ENCODE peak calls at places on chromosomes 5 and 9, in nine cellular contexts. X is upper lobe of left lung; W is psoas muscle; G is spleen; Z is CD8-positive, alpha-beta T cell; L is B cell; J is endothelial cell; B is brain microvascular endothelial cell; D is neural crest cell. P is an unnamed sample.

GRCh38 chr5:74630387-74631087 is 10.0 kb downstream of the ENC1 start:
- DNase-seq in X (no peak), W (no peak), G (no peak), Z (no peak), L (no peak), J (no peak), B (peak), D (no peak), P (no peak)

GRCh38 chr5:112647428-112647827 is 90.3 kb upstream of the APC start:
- DNase-seq in X (no peak), W (no peak), G (no peak), Z (no peak), L (no peak), J (no peak), B (no peak), D (no peak), P (no peak)

GRCh38 chr5:50547303-50547702 is 106.2 kb upstream of the EMB start:
- DNase-seq in X (no peak), W (no peak), G (no peak), Z (no peak), L (peak), J (no peak), B (no peak), D (no peak), P (no peak)

GRCh38 chr5:110909950-110910349 is 161.6 kb upstream of the TSLP start:
- DNase-seq in X (no peak), W (no peak), G (no peak), Z (no peak), L (no peak), J (no peak), B (no peak), D (no peak), P (no peak)

GRCh38 chr5:16574789-16575785 is 41.7 kb downstream of the RETREG1 start:
- DNase-seq in X (no peak), W (peak), G (no peak), Z (no peak), L (no peak), J (no peak), B (peak), D (no peak), P (no peak)

GRCh38 chr9:126219717-126220116 is 106.9 kb upstream of the MVB12B start:
- DNase-seq in X (no peak), W (no peak), G (no peak), Z (no peak), L (no peak), J (no peak), B (no peak), D (no peak), P (no peak)

GRCh38 chr9:97284798-97285197 is 22.7 kb upstream of the CCDC180 start:
- DNase-seq in X (no peak), W (no peak), G (no peak), Z (no peak), L (no peak), J (no peak), B (no peak), D (no peak), P (no peak)

GRCh38 chr5:64947031-64947430 is 178.3 kb downstream of the CWC27 start:
- DNase-seq in X (no peak), W (no peak), G (no peak), Z (no peak), L (no peak), J (no peak), B (peak), D (no peak), P (no peak)

GRCh38 chr5:57696005-57696755 is 213.6 kb upstream of the ACTBL2 start:
- DNase-seq in X (no peak), W (no peak), G (no peak), Z (no peak), L (no peak), J (no peak), B (no peak), D (no peak), P (no peak)

GRCh38 chr9:22141906-22142305 is 132.8 kb upstream of the CDKN2B start:
- DNase-seq in X (no peak), W (no peak), G (no peak), Z (no peak), L (no peak), J (no peak), B (peak), D (no peak), P (no peak)

GRCh38 chr9:3401556-3401955 is 124.2 kb downstream of the RFX3 start:
- DNase-seq in X (no peak), W (no peak), G (no peak), Z (no peak), L (no peak), J (no peak), B (no peak), D (no peak), P (no peak)

GRCh38 chr5:110590187-110590586 is 136.3 kb downstream of the TMEM232 start:
- DNase-seq in X (no peak), W (no peak), G (no peak), Z (no peak), L (no peak), J (no peak), B (peak), D (no peak), P (no peak)

DNA sequence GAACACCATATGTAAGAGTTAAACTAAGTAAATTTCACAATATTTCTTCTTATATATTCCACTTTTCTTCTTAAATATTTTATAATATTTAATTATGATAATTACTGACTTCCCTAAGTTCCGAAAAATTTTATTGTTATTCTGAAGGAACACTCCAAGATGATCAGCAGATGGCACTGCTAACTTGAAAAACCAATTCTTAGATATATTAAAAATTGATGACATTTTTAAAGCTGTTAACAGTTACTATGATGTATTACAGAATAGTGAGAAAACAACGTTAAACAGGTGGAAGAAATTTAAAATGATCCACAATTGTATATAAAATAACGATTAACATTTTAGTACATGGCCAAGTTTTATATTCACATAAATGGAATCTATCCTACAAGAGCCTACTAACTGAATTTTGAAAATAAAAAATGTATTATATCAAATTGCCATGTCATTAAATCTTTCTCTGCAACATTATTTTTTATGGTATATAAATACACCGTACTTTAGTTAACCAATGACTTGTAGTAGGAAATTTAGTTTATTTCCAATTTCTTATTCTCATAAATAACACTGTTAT is 30.1 kb upstream of the MUSK start:
- DNase-seq in X (no peak), W (no peak), G (no peak), Z (no peak), L (no peak), J (no peak), B (no peak), D (no peak), P (no peak)
- TF ChIP-seq CTCF in X (peak), W (peak), G (no peak), Z (no peak), L (no peak), J (no peak), B (peak), D (peak), P (no peak)

DNA sequence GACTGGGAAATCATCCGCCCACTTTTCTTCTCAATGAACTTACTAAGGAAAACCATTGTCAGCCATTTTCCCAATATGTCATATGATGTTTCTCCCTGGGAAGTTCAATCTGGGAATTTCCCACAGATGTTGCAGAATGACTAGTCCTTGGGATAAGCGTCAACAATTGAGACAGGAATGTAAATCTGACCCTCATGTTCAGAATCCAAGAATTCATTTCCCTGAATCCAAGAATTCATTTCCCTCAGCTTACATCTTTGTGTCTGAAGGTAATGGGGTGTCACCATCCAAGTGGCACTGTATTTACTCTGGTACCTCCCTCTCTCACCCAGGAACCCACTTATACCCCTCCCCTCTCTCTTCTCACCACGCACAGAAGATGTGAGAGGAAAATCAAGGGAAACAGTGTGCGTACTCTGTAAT is 7.4 kb downstream of the KLF9 start:
- DNase-seq in X (no peak), W (no peak), G (no peak), Z (no peak), L (no peak), J (no peak), B (peak), D (no peak), P (no peak)
- TF ChIP-seq CTCF in X (no peak), W (no peak), G (no peak), Z (no peak), L (no peak), J (no peak), B (no peak), D (no peak), P (no peak)

DNA sequence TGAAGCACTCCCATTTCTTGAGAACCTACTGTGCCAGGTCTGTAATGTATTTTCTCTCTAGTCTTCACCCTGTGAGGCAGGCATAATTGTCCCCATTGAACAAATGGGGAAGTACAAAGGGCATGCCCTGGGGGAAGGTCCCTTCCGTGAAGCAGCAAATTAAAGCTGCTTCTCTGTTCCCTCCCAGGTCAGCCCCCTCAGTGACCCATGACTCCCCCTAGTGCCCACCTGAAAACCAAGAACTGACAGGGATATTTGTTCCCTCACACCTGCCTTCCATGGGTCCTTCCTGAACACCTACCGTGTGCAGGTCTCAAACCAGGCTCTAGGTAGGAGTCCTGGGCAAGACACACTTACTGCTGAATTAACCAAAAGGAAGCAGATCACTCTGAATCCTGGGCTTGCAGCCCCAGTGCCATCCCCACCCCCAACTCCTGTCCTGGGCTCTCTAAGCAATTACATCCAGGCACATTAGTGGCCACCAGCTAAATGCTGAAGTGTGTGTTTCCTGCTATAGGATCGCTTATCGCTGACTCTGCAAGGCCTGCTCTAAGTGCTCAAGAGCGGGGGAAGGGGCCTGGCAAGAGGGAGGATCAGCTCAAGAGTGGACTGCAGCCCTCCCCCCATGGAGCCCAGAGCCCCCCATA is 254.8 kb downstream of the CDK5RAP2 start:
- DNase-seq in X (no peak), W (no peak), G (no peak), Z (no peak), L (no peak), J (no peak), B (no peak), D (no peak), P (no peak)
- TF ChIP-seq CTCF in X (no peak), W (no peak), G (no peak), Z (no peak), L (no peak), J (peak), B (no peak), D (peak), P (no peak)

GRCh38 chr5:33936004-33936380 is 194 bp upstream of the RXFP3 start:
- DNase-seq in X (peak), W (peak), G (no peak), Z (peak), L (peak), J (peak), B (peak), D (peak), P (peak)
- TF ChIP-seq CTCF in X (peak), W (peak), G (no peak), Z (no peak), L (no peak), J (no peak), B (peak), D (peak), P (peak)

DNA sequence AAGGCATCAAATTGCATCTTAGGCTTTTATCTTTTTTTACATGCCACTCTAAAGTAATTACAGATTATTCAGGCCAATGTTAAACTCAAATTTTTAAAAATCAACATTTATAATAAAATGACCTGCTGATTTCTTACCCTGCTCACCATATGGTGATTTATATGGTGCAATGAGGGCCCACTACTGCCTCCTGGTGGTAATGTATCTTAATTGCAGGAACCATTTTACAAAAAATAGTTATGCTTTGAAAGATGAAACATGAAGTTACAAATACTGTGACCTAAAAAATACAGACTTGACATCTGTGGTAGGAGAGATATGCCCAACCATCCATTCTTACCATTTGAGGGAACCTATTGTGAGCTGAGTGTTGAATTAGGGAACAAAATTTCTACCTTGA is 292.6 kb upstream of the TAS2R1 start:
- DNase-seq in X (no peak), W (no peak), G (no peak), Z (no peak), L (no peak), J (no peak), B (no peak), D (no peak), P (no peak)
- TF ChIP-seq CTCF in X (no peak), W (no peak), G (no peak), Z (peak), L (peak), J (peak), B (peak), D (peak), P (peak)

GRCh38 chr9:137035937-137036336 is 4.0 kb upstream of the FUT7 start:
- DNase-seq in X (peak), W (no peak), G (no peak), Z (no peak), L (no peak), J (no peak), B (no peak), D (no peak), P (no peak)

GRCh38 chr9:137037035-137037434 is 5.1 kb upstream of the FUT7 start:
- DNase-seq in X (peak), W (no peak), G (no peak), Z (no peak), L (no peak), J (no peak), B (no peak), D (no peak), P (no peak)

GRCh38 chr9:137034709-137035506 is 3.0 kb upstream of the FUT7 start:
- DNase-seq in X (peak), W (peak), G (peak), Z (peak), L (peak), J (peak), B (peak), D (peak), P (peak)

GRCh38 chr9:137034039-137034708 is 2.3 kb upstream of the FUT7 start:
- DNase-seq in X (no peak), W (no peak), G (peak), Z (no peak), L (no peak), J (no peak), B (no peak), D (no peak), P (no peak)

GRCh38 chr9:137035507-137035834 is 3.6 kb upstream of the FUT7 start:
- DNase-seq in X (no peak), W (no peak), G (no peak), Z (no peak), L (no peak), J (no peak), B (no peak), D (no peak), P (no peak)
- TF ChIP-seq CTCF in X (peak), W (no peak), G (no peak), Z (peak), L (peak), J (peak), B (no peak), D (peak), P (peak)

GRCh38 chr5:169197343-169197742 is 103.6 kb downstream of the SLIT3 start:
- DNase-seq in X (no peak), W (no peak), G (no peak), Z (no peak), L (no peak), J (no peak), B (no peak), D (no peak), P (no peak)
- TF ChIP-seq CTCF in X (no peak), W (no peak), G (no peak), Z (no peak), L (no peak), J (no peak), B (peak), D (no peak), P (no peak)

DNA sequence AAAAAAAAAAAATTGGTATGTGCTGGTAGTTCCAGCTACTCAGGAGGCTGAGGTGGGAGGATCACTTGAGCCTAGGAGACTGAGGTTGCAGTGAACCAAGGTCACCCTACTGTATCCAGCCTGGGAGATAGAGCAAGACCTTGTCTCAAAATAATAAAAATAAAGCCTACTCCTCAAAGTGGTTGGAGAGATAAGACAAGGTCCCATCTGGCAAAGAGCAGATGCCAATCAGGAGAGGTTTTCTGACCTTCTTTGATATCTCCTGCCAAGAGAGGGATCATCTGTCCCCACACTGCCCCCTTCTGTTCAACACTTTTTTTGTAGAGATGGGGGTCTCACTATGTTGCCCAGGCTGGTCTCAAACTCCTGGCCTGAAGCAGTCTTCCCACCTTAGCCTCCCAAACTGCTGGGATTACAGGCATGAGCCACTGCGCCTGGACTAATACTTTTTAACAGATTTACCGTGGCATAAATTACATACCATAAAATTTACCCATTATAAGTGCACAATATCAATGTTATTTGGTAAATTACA is 64.7 kb downstream of the SH3PXD2B start:
- DNase-seq in X (no peak), W (no peak), G (no peak), Z (no peak), L (no peak), J (no peak), B (no peak), D (no peak), P (no peak)
- TF ChIP-seq CTCF in X (no peak), W (no peak), G (no peak), Z (no peak), L (no peak), J (no peak), B (peak), D (no peak), P (no peak)